ENCODE peak calls at places on chromosome 3, in six cellular contexts. One of them, this sample, is unnamed.

GRCh38 chr3:105970283-105970682 is 101.5 kb upstream of the CBLB start:
- DNase-seq in upper lobe of right lung: no peak
- DNase-seq in choroid plexus epithelial cell: peak
- DNase-seq in AG04450: peak
- DNase-seq in cardiac muscle cell: no peak
- DNase-seq in uterus: no peak
- DNase-seq in this sample: no peak

GRCh38 chr3:118144919-118145318 is 889.7 kb downstream of the IGSF11 start:
- DNase-seq in upper lobe of right lung: no peak
- DNase-seq in choroid plexus epithelial cell: no peak
- DNase-seq in AG04450: no peak
- DNase-seq in cardiac muscle cell: no peak
- DNase-seq in uterus: no peak
- DNase-seq in this sample: peak

GRCh38 chr3:120561251-120562045 is 34.7 kb upstream of the NDUFB4 start:
- DNase-seq in upper lobe of right lung: peak
- DNase-seq in choroid plexus epithelial cell: peak
- DNase-seq in AG04450: peak
- DNase-seq in cardiac muscle cell: peak
- DNase-seq in uterus: peak
- DNase-seq in this sample: peak

GRCh38 chr3:179715582-179715981 is 62.7 kb downstream of the USP13 start:
- DNase-seq in upper lobe of right lung: no peak
- DNase-seq in choroid plexus epithelial cell: peak
- DNase-seq in AG04450: no peak
- DNase-seq in cardiac muscle cell: no peak
- DNase-seq in uterus: no peak
- DNase-seq in this sample: no peak

GRCh38 chr3:53113293-53114010 is 16.8 kb downstream of the RFT1 start:
- DNase-seq in upper lobe of right lung: peak
- DNase-seq in choroid plexus epithelial cell: peak
- DNase-seq in AG04450: no peak
- DNase-seq in cardiac muscle cell: no peak
- DNase-seq in uterus: peak
- DNase-seq in this sample: no peak

GRCh38 chr3:27888562-27888961 is 166.4 kb upstream of the EOMES start:
- DNase-seq in upper lobe of right lung: no peak
- DNase-seq in choroid plexus epithelial cell: peak
- DNase-seq in AG04450: no peak
- DNase-seq in cardiac muscle cell: no peak
- DNase-seq in uterus: no peak
- DNase-seq in this sample: peak

GRCh38 chr3:18735013-18735412 is 309.9 kb upstream of the SATB1 start:
- DNase-seq in upper lobe of right lung: no peak
- DNase-seq in choroid plexus epithelial cell: no peak
- DNase-seq in AG04450: no peak
- DNase-seq in cardiac muscle cell: no peak
- DNase-seq in uterus: no peak
- DNase-seq in this sample: no peak

GRCh38 chr3:143035466-143036214 is 34.3 kb downstream of the U2SURP start:
- DNase-seq in upper lobe of right lung: no peak
- DNase-seq in choroid plexus epithelial cell: peak
- DNase-seq in AG04450: no peak
- DNase-seq in cardiac muscle cell: no peak
- DNase-seq in uterus: no peak
- DNase-seq in this sample: no peak

GRCh38 chr3:88000853-88001252 is 58.0 kb downstream of the CGGBP1 start:
- DNase-seq in upper lobe of right lung: no peak
- DNase-seq in choroid plexus epithelial cell: peak
- DNase-seq in AG04450: no peak
- DNase-seq in cardiac muscle cell: peak
- DNase-seq in uterus: no peak
- DNase-seq in this sample: peak

GRCh38 chr3:71514621-71515020 is 68.9 kb downstream of the FOXP1 start:
- DNase-seq in upper lobe of right lung: no peak
- DNase-seq in choroid plexus epithelial cell: no peak
- DNase-seq in AG04450: no peak
- DNase-seq in cardiac muscle cell: no peak
- DNase-seq in uterus: no peak
- DNase-seq in this sample: no peak

GRCh38 chr3:174168026-174168425 is 691.1 kb upstream of the NAALADL2 start:
- DNase-seq in upper lobe of right lung: no peak
- DNase-seq in choroid plexus epithelial cell: peak
- DNase-seq in AG04450: no peak
- DNase-seq in cardiac muscle cell: no peak
- DNase-seq in uterus: no peak
- DNase-seq in this sample: no peak

GRCh38 chr3:184154909-184155643 is at the start of gene DVL3:
- DNase-seq in upper lobe of right lung: peak
- DNase-seq in choroid plexus epithelial cell: peak
- DNase-seq in AG04450: no peak
- DNase-seq in cardiac muscle cell: peak
- DNase-seq in uterus: peak
- DNase-seq in this sample: peak

GRCh38 chr3:22900296-22900695 is 302.8 kb upstream of the UBE2E2 start:
- DNase-seq in upper lobe of right lung: no peak
- DNase-seq in choroid plexus epithelial cell: no peak
- DNase-seq in AG04450: no peak
- DNase-seq in cardiac muscle cell: no peak
- DNase-seq in uterus: no peak
- DNase-seq in this sample: no peak

GRCh38 chr3:161957467-161957866 is 460.9 kb downstream of the OTOL1 start:
- DNase-seq in upper lobe of right lung: no peak
- DNase-seq in choroid plexus epithelial cell: peak
- DNase-seq in AG04450: no peak
- DNase-seq in cardiac muscle cell: no peak
- DNase-seq in uterus: no peak
- DNase-seq in this sample: no peak

GRCh38 chr3:134253475-134254231 is 3.0 kb upstream of the RYK start:
- DNase-seq in upper lobe of right lung: no peak
- DNase-seq in choroid plexus epithelial cell: no peak
- DNase-seq in AG04450: no peak
- DNase-seq in cardiac muscle cell: no peak
- DNase-seq in uterus: no peak
- DNase-seq in this sample: no peak

GRCh38 chr3:38084019-38084968 is 45.3 kb downstream of the DLEC1 start:
- DNase-seq in upper lobe of right lung: peak
- DNase-seq in choroid plexus epithelial cell: peak
- DNase-seq in AG04450: peak
- DNase-seq in cardiac muscle cell: peak
- DNase-seq in uterus: no peak
- DNase-seq in this sample: peak

GRCh38 chr3:122816587-122816986 is 21.7 kb downstream of the SLC49A4 start:
- DNase-seq in upper lobe of right lung: no peak
- DNase-seq in choroid plexus epithelial cell: no peak
- DNase-seq in AG04450: no peak
- DNase-seq in cardiac muscle cell: no peak
- DNase-seq in uterus: no peak
- DNase-seq in this sample: no peak

GRCh38 chr3:31377045-31377642 is 155.6 kb upstream of the STT3B start:
- DNase-seq in upper lobe of right lung: no peak
- DNase-seq in choroid plexus epithelial cell: peak
- DNase-seq in AG04450: peak
- DNase-seq in cardiac muscle cell: no peak
- DNase-seq in uterus: no peak
- DNase-seq in this sample: no peak

GRCh38 chr3:16370503-16370871 is 105.5 kb downstream of the OXNAD1 start:
- DNase-seq in upper lobe of right lung: no peak
- DNase-seq in choroid plexus epithelial cell: no peak
- DNase-seq in AG04450: no peak
- DNase-seq in cardiac muscle cell: no peak
- DNase-seq in uterus: no peak
- DNase-seq in this sample: no peak
- H3K4me3 ChIP-seq in upper lobe of right lung: no peak
- H3K4me3 ChIP-seq in choroid plexus epithelial cell: no peak
- H3K4me3 ChIP-seq in AG04450: no peak
- H3K4me3 ChIP-seq in cardiac muscle cell: no peak
- H3K4me3 ChIP-seq in uterus: no peak
- H3K4me3 ChIP-seq in this sample: no peak

DNA sequence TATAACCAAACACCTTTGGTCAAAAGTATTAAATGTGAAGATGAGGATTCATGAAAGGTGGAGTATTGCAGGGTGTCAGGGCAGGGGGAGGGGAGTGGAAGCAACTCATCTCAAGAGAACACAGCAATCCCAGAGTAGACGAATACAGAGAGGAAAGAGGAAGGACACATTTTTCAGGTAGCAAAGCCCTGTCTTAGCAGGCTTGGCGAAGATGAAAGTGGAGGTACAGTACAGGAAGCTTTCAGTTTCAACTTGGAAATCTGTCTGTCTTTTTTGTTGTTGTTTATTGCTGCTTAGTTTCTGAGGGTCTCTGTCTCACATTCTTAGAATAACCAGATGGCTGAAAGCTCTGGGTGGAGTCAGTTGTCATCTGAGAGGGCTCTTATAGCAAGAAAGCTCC is 80.8 kb upstream of the GPR149 start:
- DNase-seq in upper lobe of right lung: no peak
- DNase-seq in choroid plexus epithelial cell: no peak
- DNase-seq in AG04450: no peak
- DNase-seq in cardiac muscle cell: no peak
- DNase-seq in uterus: no peak
- DNase-seq in this sample: no peak
- H3K4me3 ChIP-seq in upper lobe of right lung: no peak
- H3K4me3 ChIP-seq in choroid plexus epithelial cell: no peak
- H3K4me3 ChIP-seq in AG04450: no peak
- H3K4me3 ChIP-seq in cardiac muscle cell: no peak
- H3K4me3 ChIP-seq in uterus: no peak
- H3K4me3 ChIP-seq in this sample: no peak

GRCh38 chr3:126394179-126394976 is at the start of gene CFAP100:
- DNase-seq in upper lobe of right lung: peak
- DNase-seq in choroid plexus epithelial cell: peak
- DNase-seq in AG04450: no peak
- DNase-seq in cardiac muscle cell: peak
- DNase-seq in uterus: no peak
- DNase-seq in this sample: peak
- H3K4me3 ChIP-seq in upper lobe of right lung: peak
- H3K4me3 ChIP-seq in choroid plexus epithelial cell: no peak
- H3K4me3 ChIP-seq in AG04450: peak
- H3K4me3 ChIP-seq in cardiac muscle cell: peak
- H3K4me3 ChIP-seq in uterus: no peak
- H3K4me3 ChIP-seq in this sample: peak

DNA sequence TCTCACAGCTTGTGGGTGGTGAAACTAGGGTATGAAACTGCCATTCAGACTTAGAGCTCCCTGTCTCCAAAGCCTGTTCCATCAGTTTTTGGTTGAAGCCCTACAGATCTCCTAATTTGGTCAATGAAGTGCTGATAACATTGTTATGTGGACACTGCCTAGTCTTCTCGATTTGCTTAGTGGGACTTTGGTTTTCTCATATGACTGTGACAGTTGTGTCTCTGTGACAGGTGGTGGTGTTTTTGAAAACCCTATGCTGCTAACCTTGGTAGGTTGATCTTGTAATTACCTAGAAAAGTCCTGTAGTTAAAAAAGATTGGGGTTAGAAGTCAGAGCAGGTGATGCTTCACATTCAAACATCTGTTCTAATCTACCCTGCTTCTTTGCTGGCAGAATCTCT is 9.2 kb downstream of the PPM1L start:
- DNase-seq in upper lobe of right lung: no peak
- DNase-seq in choroid plexus epithelial cell: no peak
- DNase-seq in AG04450: no peak
- DNase-seq in cardiac muscle cell: no peak
- DNase-seq in uterus: no peak
- DNase-seq in this sample: no peak
- H3K4me3 ChIP-seq in upper lobe of right lung: no peak
- H3K4me3 ChIP-seq in choroid plexus epithelial cell: no peak
- H3K4me3 ChIP-seq in AG04450: no peak
- H3K4me3 ChIP-seq in cardiac muscle cell: no peak
- H3K4me3 ChIP-seq in uterus: no peak
- H3K4me3 ChIP-seq in this sample: no peak

GRCh38 chr3:178537123-178537754 is 1.0 kb downstream of the KCNMB2 start:
- DNase-seq in upper lobe of right lung: no peak
- DNase-seq in choroid plexus epithelial cell: no peak
- DNase-seq in AG04450: no peak
- DNase-seq in cardiac muscle cell: no peak
- DNase-seq in uterus: no peak
- DNase-seq in this sample: no peak
- H3K4me3 ChIP-seq in upper lobe of right lung: peak
- H3K4me3 ChIP-seq in choroid plexus epithelial cell: no peak
- H3K4me3 ChIP-seq in AG04450: no peak
- H3K4me3 ChIP-seq in cardiac muscle cell: no peak
- H3K4me3 ChIP-seq in uterus: peak
- H3K4me3 ChIP-seq in this sample: peak

This sample was measured in neural progenitor cell.